ENCODE peak calls at places on chromosome 19, in five cellular contexts. I is choroid plexus epithelial cell, L is left ventricle myocardium inferior, O is aorta, X is Karpas-422. H is an unnamed sample.

GRCh38 chr19:11534538-11534937 is 4.1 kb upstream of the CNN1 start:
- DNase-seq in O (no peak), X (no peak), L (no peak), I (no peak), H (no peak)

GRCh38 chr19:11832253-11832912 is 16.1 kb upstream of the ZNF439 start:
- DNase-seq in I (no peak), L (no peak), X (no peak), O (no peak), H (no peak)

GRCh38 chr19:38317104-38317612 is 1.4 kb upstream of the YIF1B start:
- DNase-seq in X (no peak), I (no peak), L (no peak), O (no peak), H (no peak)

GRCh38 chr19:45613926-45614725 is 12.1 kb upstream of the GPR4 start:
- DNase-seq in L (no peak), X (no peak), I (peak; percentile 96), O (no peak), H (no peak)

GRCh38 chr19:47598407-47599349 is 10.3 kb upstream of the BICRA start:
- DNase-seq in X (no peak), I (peak; percentile 97), L (no peak), O (peak; percentile 81), H (peak; percentile 92)

GRCh38 chr19:3687774-3688706 is 12.2 kb downstream of the PIP5K1C start:
- DNase-seq in L (no peak), O (no peak), I (peak; percentile 53), X (no peak), H (no peak)

GRCh38 chr19:49359851-49360845 is 2.1 kb downstream of the TEAD2 start:
- DNase-seq in I (no peak), O (no peak), L (no peak), X (no peak), H (no peak)

GRCh38 chr19:45508931-45509691 is 1.8 kb downstream of the VASP start:
- DNase-seq in X (peak; percentile 77), I (peak; percentile 70), L (peak; percentile 83), O (peak; percentile 94), H (peak; percentile 96)

GRCh38 chr19:4816388-4817165 is 14.9 kb downstream of the TICAM1 start:
- DNase-seq in X (no peak), I (no peak), O (no peak), L (no peak), H (no peak)

GRCh38 chr19:4811328-4812131 is 20.0 kb downstream of the TICAM1 start:
- DNase-seq in I (peak; percentile 74), O (peak; percentile 96), X (peak; percentile 92), L (peak; percentile 85), H (peak; percentile 87)

GRCh38 chr19:4817467-4818277 is 13.8 kb downstream of the TICAM1 start:
- DNase-seq in L (peak; percentile 27), O (no peak), X (no peak), I (no peak), H (no peak)

GRCh38 chr19:4815426-4816387 is 15.8 kb downstream of the TICAM1 start:
- DNase-seq in O (peak; percentile 93), X (peak; percentile 96), L (peak; percentile 85), I (peak; percentile 96), H (peak; percentile 95)

DNA sequence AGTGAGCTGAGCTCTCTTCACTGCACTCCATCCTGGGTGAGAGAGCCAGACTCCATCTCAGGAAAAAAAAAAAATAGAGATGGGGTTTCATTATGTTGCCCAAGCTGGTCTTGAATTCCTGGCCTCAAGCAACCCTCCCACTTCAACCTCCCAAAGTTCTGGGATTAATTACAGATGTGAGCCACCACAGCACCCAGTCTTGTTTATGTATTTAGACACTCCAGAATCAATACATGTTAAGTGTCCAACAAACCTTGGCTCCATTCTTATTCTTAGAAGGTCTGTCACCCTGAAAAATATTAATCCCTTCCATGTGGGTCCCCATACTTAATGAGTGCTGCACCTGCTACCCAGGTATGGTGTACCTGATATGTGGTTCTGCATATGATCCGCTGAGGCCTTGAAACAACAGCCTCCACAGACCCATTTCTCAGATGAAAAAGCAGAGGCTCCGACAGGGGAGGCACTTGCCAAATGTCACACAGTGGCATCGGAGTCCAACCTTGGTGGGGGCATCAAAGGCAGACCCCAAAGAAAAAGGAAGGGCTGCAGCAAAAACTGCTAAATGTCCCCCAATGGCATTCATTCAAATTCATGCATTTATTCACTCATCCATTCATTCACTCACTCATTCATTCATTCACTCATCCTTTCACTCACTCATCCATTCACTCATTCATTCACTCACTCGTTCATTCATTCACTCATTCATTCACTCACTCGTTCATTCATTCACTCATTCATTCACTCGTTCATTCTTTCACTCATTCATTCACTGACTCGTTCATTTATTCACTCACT is 16.7 kb downstream of the TICAM1 start:
- DNase-seq in L (no peak), X (no peak), I (no peak), O (no peak), H (no peak)
- H3K4me3 ChIP-seq in L (peak overlapping the region; percentile 52), X (no peak overlapping the region), I (no peak overlapping the region), O (no peak overlapping the region), H (no peak overlapping the region)

GRCh38 chr19:10286803-10287737 is at the start of gene ICAM4:
- DNase-seq in L (peak; percentile 87), O (no peak), X (no peak), I (peak; percentile 92), H (no peak)
- H3K4me3 ChIP-seq in L (peak within 1 kb of the TSS; percentile 61), O (no peak within 1 kb of the TSS), X (no peak within 1 kb of the TSS), I (peak within 1 kb of the TSS; percentile 12), H (no peak within 1 kb of the TSS)

GRCh38 chr19:18841400-18841799 is 9.6 kb downstream of the UPF1 start:
- DNase-seq in O (no peak), I (no peak), X (no peak), L (no peak), H (no peak)

GRCh38 chr19:18840288-18841260 is 8.8 kb downstream of the UPF1 start:
- DNase-seq in I (no peak), X (no peak), L (no peak), O (no peak), H (no peak)

GRCh38 chr19:18842166-18842565 is 10.4 kb downstream of the UPF1 start:
- DNase-seq in X (no peak), L (no peak), O (no peak), I (no peak), H (no peak)

GRCh38 chr19:18843960-18844359 is 12.2 kb downstream of the UPF1 start:
- DNase-seq in O (no peak), X (no peak), L (no peak), I (peak; percentile 29), H (no peak)

GRCh38 chr19:18839465-18840287 is 7.9 kb downstream of the UPF1 start:
- DNase-seq in I (peak; percentile 71), X (no peak), O (no peak), L (no peak), H (no peak)
- H3K4me3 ChIP-seq in I (no peak overlapping the region), X (no peak overlapping the region), O (no peak overlapping the region), L (no peak overlapping the region), H (no peak overlapping the region)

GRCh38 chr19:50430888-50431342 is 1.8 kb upstream of the MYBPC2 start:
- DNase-seq in O (no peak), X (peak; percentile 91), L (no peak), I (no peak), H (no peak)
- H3K4me3 ChIP-seq in O (no peak overlapping the region), X (peak overlapping the region; percentile 70), L (peak overlapping the region; percentile 78), I (peak overlapping the region; percentile 63), H (no peak overlapping the region)

GRCh38 chr19:6489278-6490061 is 7.9 kb upstream of the DENND1C start:
- DNase-seq in X (peak; percentile 90), O (no peak), I (no peak), L (no peak), H (no peak)
- H3K4me3 ChIP-seq in X (peak overlapping the region; percentile 70), O (no peak overlapping the region), I (no peak overlapping the region), L (no peak overlapping the region), H (no peak overlapping the region)